ENCODE peak calls at places on chromosomes 2 and 18, in six cellular contexts. T is SK-N-SH, V is K562, M is H1, Y is GM12878, J is HepG2. C is an unnamed sample.
A peak's percentile ranks its signal among the peaks of the same experiment; 100 is the strongest.

GRCh38 chr2:113011108-113011507 is 5.8 kb downstream of the IL36A start:
- DNase-seq in T (no peak), V (no peak), M (no peak), Y (no peak), J (no peak), C (no peak)

GRCh38 chr18:35436076-35436649 is 59.0 kb upstream of the ZNF396 start:
- DNase-seq in T (no peak), V (no peak), M (no peak), Y (no peak), J (no peak), C (no peak)

GRCh38 chr2:88452151-88452851 is at the start of gene FOXI3:
- DNase-seq in T (peak; percentile 73), V (no peak), M (peak; percentile 76), Y (no peak), J (no peak), C (no peak)

GRCh38 chr2:118047273-118047898 is 33.5 kb upstream of the CCDC93 start:
- DNase-seq in T (no peak), V (no peak), M (no peak), Y (no peak), J (no peak), C (no peak)

GRCh38 chr2:9333591-9334171 is 89.6 kb downstream of the ITGB1BP1 start:
- DNase-seq in T (peak; percentile 70), V (peak; percentile 35), M (no peak), Y (no peak), J (peak; percentile 84), C (peak; percentile 35)

GRCh38 chr2:180442860-180443644 is 436.0 kb upstream of the CWC22 start:
- DNase-seq in T (no peak), V (no peak), M (no peak), Y (no peak), J (no peak), C (no peak)

GRCh38 chr18:27017901-27018500 is 152.5 kb upstream of the AQP4 start:
- DNase-seq in T (peak; percentile 43), V (no peak), M (no peak), Y (no peak), J (peak; percentile 19), C (no peak)

GRCh38 chr2:40844353-40845277 is 392.7 kb upstream of the SLC8A1 start:
- DNase-seq in T (no peak), V (no peak), M (peak; percentile 49), Y (no peak), J (peak; percentile 41), C (no peak)

GRCh38 chr2:73292316-73292905 is 937 bp downstream of the EGR4 start:
- DNase-seq in T (no peak), V (no peak), M (peak; percentile 56), Y (no peak), J (no peak), C (no peak)

GRCh38 chr18:53534695-53535094 is 689.8 kb downstream of the MBD2 start:
- DNase-seq in T (no peak), V (no peak), M (no peak), Y (no peak), J (no peak), C (no peak)

GRCh38 chr2:236354056-236354940 is 90.1 kb upstream of the ASB18 start:
- DNase-seq in T (no peak), V (no peak), M (no peak), Y (no peak), J (no peak), C (no peak)

GRCh38 chr2:236353594-236353942 is 89.4 kb upstream of the ASB18 start:
- DNase-seq in T (no peak), V (no peak), M (no peak), Y (no peak), J (no peak), C (no peak)

GRCh38 chr2:236351966-236352525 is 87.8 kb upstream of the ASB18 start:
- DNase-seq in T (no peak), V (no peak), M (no peak), Y (no peak), J (no peak), C (no peak)

GRCh38 chr2:236354973-236355595 is 90.9 kb upstream of the ASB18 start:
- DNase-seq in T (no peak), V (no peak), M (no peak), Y (no peak), J (no peak), C (no peak)

GRCh38 chr2:236352761-236353593 is 88.8 kb upstream of the ASB18 start:
- DNase-seq in T (peak; percentile 58), V (peak; percentile 23), M (no peak), Y (no peak), J (no peak), C (no peak)
- TF ChIP-seq GABPA in T (no peak), V (no peak), M (no peak), Y (no peak), J (no peak), C (no peak)

GRCh38 chr2:20680744-20681143 is 13.8 kb downstream of the GDF7 start:
- DNase-seq in T (no peak), V (no peak), M (no peak), Y (no peak), J (no peak), C (no peak)

GRCh38 chr2:20678751-20679150 is 11.8 kb downstream of the GDF7 start:
- DNase-seq in T (no peak), V (no peak), M (no peak), Y (no peak), J (no peak), C (no peak)

GRCh38 chr2:20677301-20678176 is 10.6 kb downstream of the GDF7 start:
- DNase-seq in T (no peak), V (no peak), M (no peak), Y (peak; percentile 15), J (no peak), C (no peak)

GRCh38 chr2:20684581-20685063 is 17.7 kb downstream of the GDF7 start:
- DNase-seq in T (no peak), V (no peak), M (no peak), Y (no peak), J (peak; percentile 81), C (no peak)

GRCh38 chr2:20682166-20682565 is 15.2 kb downstream of the GDF7 start:
- DNase-seq in T (no peak), V (peak; percentile 29), M (peak; percentile 63), Y (no peak), J (peak; percentile 47), C (no peak)
- H3K4me3 ChIP-seq in T (no peak overlapping the region), V (no peak overlapping the region), M (no peak overlapping the region), Y (no peak overlapping the region), J (no peak overlapping the region), C (no peak overlapping the region)

GRCh38 chr18:21704603-21705364 is at the start of gene ABHD3:
- DNase-seq in T (peak; percentile 95), V (peak; percentile 87), M (peak; percentile 93), Y (peak; percentile 55), J (peak; percentile 78), C (peak; percentile 77)
- TF ChIP-seq CTCF in T (peak; percentile 33), V (peak; percentile 47), M (peak; percentile 18), Y (peak; percentile 42), J (peak; percentile 37), C (no peak)

DNA sequence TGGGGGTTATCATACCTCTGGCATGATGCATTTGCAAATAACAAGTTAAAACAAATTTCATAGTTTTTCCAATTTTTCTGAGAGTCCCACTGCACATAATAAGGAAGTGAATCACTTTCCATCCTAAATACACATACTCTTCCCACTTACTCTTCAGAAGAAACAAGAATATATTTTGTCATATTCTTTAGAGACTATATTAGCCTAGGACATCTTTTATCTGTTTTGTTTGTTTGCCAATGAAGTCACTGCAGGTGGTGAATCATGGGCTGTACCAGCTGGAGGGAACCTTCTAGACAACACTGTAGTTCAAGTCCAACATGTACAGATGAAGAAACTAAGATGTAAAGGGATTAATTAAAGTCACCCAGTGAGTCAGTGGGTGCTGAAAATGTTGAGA is 116.8 kb downstream of the XIRP2 start:
- DNase-seq in T (no peak), V (no peak), M (no peak), Y (no peak), J (no peak), C (no peak)
- TF ChIP-seq GABPA in T (no peak), V (no peak), M (no peak), Y (no peak), J (no peak), C (no peak)

DNA sequence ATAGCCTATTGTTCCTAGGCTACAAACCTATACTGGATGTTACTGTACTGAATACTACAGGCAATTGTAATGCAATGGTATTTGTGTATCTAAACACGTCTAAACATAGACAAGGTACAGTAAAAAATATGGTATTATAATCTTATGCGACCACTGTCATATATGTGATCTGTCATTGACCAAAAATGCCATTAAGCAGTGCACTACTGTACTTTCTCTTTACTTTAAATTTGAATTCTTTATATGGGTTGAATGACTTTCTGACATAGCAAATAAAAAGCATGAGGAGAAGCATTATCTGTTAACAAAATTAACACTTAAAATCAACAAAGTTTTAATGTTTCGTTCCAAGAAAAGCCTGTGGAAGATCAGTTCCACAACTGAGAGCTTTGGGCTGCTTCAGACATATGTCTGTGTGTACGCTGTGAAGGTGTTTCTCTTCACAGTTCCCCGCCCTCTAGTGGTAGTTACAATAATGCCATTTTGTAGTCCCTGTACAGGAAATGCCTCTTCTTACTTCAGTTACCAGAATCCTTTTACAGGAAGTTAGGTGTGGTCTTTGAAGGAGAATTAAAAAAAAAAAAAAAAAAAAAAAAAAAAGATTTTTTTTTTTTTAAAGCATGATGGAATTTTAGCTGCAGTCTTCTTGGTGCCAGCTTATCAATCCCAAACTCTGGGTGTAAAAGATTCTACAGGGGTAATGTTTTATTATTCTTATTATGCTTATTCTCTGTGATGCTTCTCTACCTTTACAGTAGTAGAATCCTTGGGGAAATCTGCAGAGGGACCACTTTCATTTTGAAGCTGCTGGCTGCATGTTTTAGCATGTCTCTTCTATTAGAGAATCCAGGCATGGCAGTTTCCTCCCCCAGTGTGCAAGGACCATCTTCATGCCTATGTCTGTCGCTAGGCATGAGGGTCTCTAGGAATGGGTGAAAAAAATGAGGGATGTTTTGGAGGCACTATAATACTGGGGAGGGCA is 54.5 kb downstream of the SCN2A start:
- DNase-seq in T (peak; percentile 67), V (peak; percentile 29), M (no peak), Y (peak; percentile 56), J (peak; percentile 81), C (peak; percentile 64)
- H3K4me3 ChIP-seq in T (peak overlapping the region; percentile 86), V (no peak overlapping the region), M (peak overlapping the region; percentile 10), Y (no peak overlapping the region), J (no peak overlapping the region), C (no peak overlapping the region)

DNA sequence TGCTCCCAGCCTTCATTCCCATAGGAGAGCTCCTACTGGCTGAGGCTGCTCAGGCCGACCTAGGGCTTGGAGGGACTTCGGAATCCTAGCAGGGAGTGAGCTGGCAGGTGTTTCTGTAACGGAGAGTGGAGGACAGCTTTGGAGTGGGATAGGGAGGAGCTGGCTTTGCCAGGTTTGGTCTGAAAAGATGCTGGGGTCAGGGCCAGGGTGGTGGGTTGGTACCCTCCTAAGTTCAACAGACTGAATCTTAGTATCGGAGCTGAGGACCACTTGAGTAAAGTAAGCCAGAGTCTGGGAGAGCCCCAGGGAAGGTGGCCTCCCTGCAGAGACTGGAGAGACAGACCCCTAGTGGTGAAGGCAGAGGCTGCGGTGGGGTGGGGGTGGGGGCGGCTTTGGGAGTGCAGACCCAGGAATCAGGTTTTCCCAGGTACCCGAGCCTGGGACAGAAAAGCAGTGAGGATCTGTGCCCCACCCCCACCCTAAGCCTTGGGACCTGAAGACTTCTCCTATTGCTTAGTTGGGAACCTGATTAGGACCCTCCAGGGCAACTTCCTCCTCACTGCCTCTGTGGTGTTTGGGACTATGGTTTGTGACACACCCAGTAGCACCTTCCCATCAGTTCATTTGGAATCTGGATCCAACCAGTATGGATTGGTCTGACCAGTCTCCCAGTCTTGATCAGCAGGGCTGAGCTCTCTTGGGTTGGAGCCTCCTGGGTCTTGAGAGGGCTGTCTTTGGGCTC is 3.0 kb downstream of the CNNM4 start:
- DNase-seq in T (peak; percentile 76), V (peak; percentile 68), M (peak; percentile 62), Y (no peak), J (peak; percentile 49), C (no peak)
- TF ChIP-seq CTCF in T (peak; percentile 57), V (peak; percentile 67), M (peak; percentile 58), Y (peak; percentile 80), J (peak; percentile 69), C (peak; percentile 5)

C was measured in HL-60.